ENCODE peak calls at places on chromosomes 11 and 22, in eight cellular contexts. Z is NCI-H146, N is HAP-1, A is right cardiac atrium, D is HTR-8/SVneo, G is SW 1271, Q is GM23338, H is GM12864. W is an unnamed sample.

GRCh38 chr11:18771266-18772035 is 20.1 kb downstream of the PTPN5 start:
- DNase-seq in Z (no peak), N (no peak), A (no peak), D (no peak), G (no peak), Q (no peak), H (no peak), W (no peak)

GRCh38 chr11:12212821-12213185 is 102.4 kb downstream of the MICAL2 start:
- DNase-seq in Z (no peak), N (no peak), A (no peak), D (no peak), G (no peak), Q (no peak), H (no peak), W (no peak)

GRCh38 chr22:50490531-50491308 is 4.1 kb downstream of the MIOX start:
- DNase-seq in Z (no peak), N (no peak), A (no peak), D (no peak), G (no peak), Q (no peak), H (no peak), W (peak)

GRCh38 chr11:1138053-1138452 is 19.7 kb upstream of the MUC5AC start:
- DNase-seq in Z (no peak), N (no peak), A (no peak), D (no peak), G (no peak), Q (no peak), H (no peak), W (no peak)

GRCh38 chr11:129295746-129296145 is 79.9 kb upstream of the BARX2 start:
- DNase-seq in Z (no peak), N (no peak), A (no peak), D (peak), G (no peak), Q (no peak), H (no peak), W (no peak)

GRCh38 chr11:111378773-111379499 is at the start of gene POU2AF1:
- DNase-seq in Z (no peak), N (no peak), A (no peak), D (no peak), G (no peak), Q (peak), H (peak), W (peak)

GRCh38 chr11:12239396-12240298 is 129.3 kb downstream of the MICAL2 start:
- DNase-seq in Z (no peak), N (no peak), A (no peak), D (no peak), G (no peak), Q (no peak), H (no peak), W (no peak)

GRCh38 chr11:14974021-14974698 is 2.0 kb upstream of the CALCA start:
- DNase-seq in Z (no peak), N (no peak), A (no peak), D (no peak), G (no peak), Q (peak), H (no peak), W (no peak)

GRCh38 chr11:65489061-65489705 is 9.7 kb upstream of the MALAT1 start:
- DNase-seq in Z (no peak), N (no peak), A (peak), D (peak), G (no peak), Q (peak), H (no peak), W (no peak)

GRCh38 chr11:107953506-107953905 is 25.3 kb downstream of the RAB39A start:
- DNase-seq in Z (no peak), N (no peak), A (no peak), D (no peak), G (no peak), Q (no peak), H (no peak), W (no peak)

GRCh38 chr11:61626580-61627380 is 45.9 kb upstream of the SYT7 start:
- DNase-seq in Z (peak), N (no peak), A (no peak), D (no peak), G (no peak), Q (peak), H (no peak), W (no peak)

GRCh38 chr11:80197155-80197554 is 756.3 kb upstream of the TENM4 start:
- DNase-seq in Z (no peak), N (no peak), A (no peak), D (no peak), G (no peak), Q (no peak), H (no peak), W (no peak)

GRCh38 chr22:20948450-20948849 is 18.6 kb upstream of the AIFM3 start:
- DNase-seq in Z (no peak), N (no peak), A (no peak), D (no peak), G (no peak), Q (no peak), H (no peak), W (no peak)

GRCh38 chr11:72816404-72816990 is 2.3 kb downstream of the ATG16L2 start:
- DNase-seq in Z (no peak), N (no peak), A (no peak), D (no peak), G (no peak), Q (no peak), H (no peak), W (no peak)

GRCh38 chr11:34379081-34379480 is 21.3 kb upstream of the ABTB2 start:
- DNase-seq in Z (no peak), N (no peak), A (no peak), D (peak), G (no peak), Q (no peak), H (no peak), W (no peak)

GRCh38 chr22:20319041-20319744 is 667 bp downstream of the DGCR6L start:
- DNase-seq in Z (no peak), N (peak), A (no peak), D (no peak), G (no peak), Q (peak), H (no peak), W (no peak)

GRCh38 chr11:3905080-3905953 is 49.9 kb downstream of the STIM1 start:
- DNase-seq in Z (no peak), N (no peak), A (no peak), D (peak), G (peak), Q (peak), H (no peak), W (no peak)

GRCh38 chr22:49752598-49753091 is 75.0 kb downstream of the BRD1 start:
- DNase-seq in Z (no peak), N (no peak), A (no peak), D (no peak), G (no peak), Q (no peak), H (no peak), W (no peak)

GRCh38 chr11:12402691-12403120 is 25.3 kb downstream of the PARVA start:
- DNase-seq in Z (no peak), N (no peak), A (no peak), D (no peak), G (no peak), Q (no peak), H (no peak), W (no peak)

GRCh38 chr11:116589402-116589801 is 183.4 kb downstream of the BUD13 start:
- DNase-seq in Z (no peak), N (no peak), A (no peak), D (no peak), G (no peak), Q (no peak), H (no peak), W (no peak)

GRCh38 chr11:2796508-2797180 is 88.9 kb downstream of the CDKN1C start:
- DNase-seq in Z (no peak), N (no peak), A (peak), D (no peak), G (no peak), Q (no peak), H (no peak), W (no peak)

GRCh38 chr11:64844330-64845124 is at the start of gene CDC42BPG:
- DNase-seq in Z (peak), N (peak), A (peak), D (peak), G (peak), Q (peak), H (no peak), W (peak)

GRCh38 chr22:48919851-48920589 is 907.7 kb downstream of the BRD1 start:
- DNase-seq in Z (peak), N (no peak), A (no peak), D (no peak), G (no peak), Q (no peak), H (no peak), W (no peak)

GRCh38 chr11:2804701-2805387 is 80.7 kb downstream of the CDKN1C start:
- DNase-seq in Z (no peak), N (no peak), A (peak), D (no peak), G (no peak), Q (no peak), H (no peak), W (peak)

GRCh38 chr11:84384637-84385227 is 1098.6 kb upstream of the CCDC90B start:
- DNase-seq in Z (peak), N (peak), A (peak), D (peak), G (peak), Q (peak), H (peak), W (peak)

GRCh38 chr11:95358516-95359322 is 127.7 kb upstream of the SESN3 start:
- DNase-seq in Z (no peak), N (no peak), A (peak), D (no peak), G (no peak), Q (peak), H (no peak), W (no peak)

GRCh38 chr11:2684581-2684980 is 15.2 kb downstream of the KCNQ1OT1 start:
- DNase-seq in Z (no peak), N (no peak), A (no peak), D (no peak), G (no peak), Q (no peak), H (no peak), W (no peak)

W was measured in B cell.